ENCODE peak calls at places on chromosomes 5 and 9, in four cellular contexts. One of them, this sample, is unnamed.

GRCh38 chr5:2989517-2989916 is 238.0 kb upstream of the IRX2 start:
- DNase-seq in heart left ventricle: no peak
- DNase-seq in psoas muscle: no peak
- DNase-seq in A549: no peak
- DNase-seq in this sample: no peak

GRCh38 chr9:35908484-35909125 is 685 bp upstream of the SPAAR start:
- DNase-seq in heart left ventricle: peak
- DNase-seq in psoas muscle: peak
- DNase-seq in A549: no peak
- DNase-seq in this sample: no peak

GRCh38 chr5:136350339-136350738 is 15.0 kb downstream of the TRPC7 start:
- DNase-seq in heart left ventricle: no peak
- DNase-seq in psoas muscle: no peak
- DNase-seq in A549: no peak
- DNase-seq in this sample: no peak

GRCh38 chr5:74243634-74244033 is 396.9 kb downstream of the ENC1 start:
- DNase-seq in heart left ventricle: no peak
- DNase-seq in psoas muscle: no peak
- DNase-seq in A549: no peak
- DNase-seq in this sample: no peak

GRCh38 chr5:54257366-54258118 is 52.8 kb downstream of the ARL15 start:
- DNase-seq in heart left ventricle: no peak
- DNase-seq in psoas muscle: no peak
- DNase-seq in A549: no peak
- DNase-seq in this sample: no peak

GRCh38 chr5:31854181-31854624 is 215.3 kb downstream of the PDZD2 start:
- DNase-seq in heart left ventricle: peak
- DNase-seq in psoas muscle: no peak
- DNase-seq in A549: no peak
- DNase-seq in this sample: peak

GRCh38 chr9:76459691-76460635 is 981 bp downstream of the GCNT1 start:
- DNase-seq in heart left ventricle: peak
- DNase-seq in psoas muscle: no peak
- DNase-seq in A549: peak
- DNase-seq in this sample: no peak

GRCh38 chr5:82405166-82405565 is 127.0 kb upstream of the RPS23 start:
- DNase-seq in heart left ventricle: no peak
- DNase-seq in psoas muscle: no peak
- DNase-seq in A549: no peak
- DNase-seq in this sample: no peak

GRCh38 chr9:72478993-72479392 is 42.4 kb upstream of the TMC1 start:
- DNase-seq in heart left ventricle: no peak
- DNase-seq in psoas muscle: no peak
- DNase-seq in A549: no peak
- DNase-seq in this sample: no peak

GRCh38 chr9:21801683-21802417 is 586 bp upstream of the MTAP start:
- DNase-seq in heart left ventricle: peak
- DNase-seq in psoas muscle: peak
- DNase-seq in A549: peak
- DNase-seq in this sample: peak

GRCh38 chr5:151664694-151665583 is 21.8 kb downstream of the SPARC start:
- DNase-seq in heart left ventricle: peak
- DNase-seq in psoas muscle: peak
- DNase-seq in A549: no peak
- DNase-seq in this sample: no peak

GRCh38 chr9:264231-264630 is 49.6 kb downstream of the DOCK8 start:
- DNase-seq in heart left ventricle: no peak
- DNase-seq in psoas muscle: no peak
- DNase-seq in A549: no peak
- DNase-seq in this sample: no peak

GRCh38 chr9:9631302-9631701 is 981.5 kb downstream of the PTPRD start:
- DNase-seq in heart left ventricle: no peak
- DNase-seq in psoas muscle: no peak
- DNase-seq in A549: no peak
- DNase-seq in this sample: no peak

GRCh38 chr5:131379723-131380122 is 115.9 kb downstream of the CDC42SE2 start:
- DNase-seq in heart left ventricle: peak
- DNase-seq in psoas muscle: no peak
- DNase-seq in A549: peak
- DNase-seq in this sample: no peak

GRCh38 chr5:369151-369939 is 47.8 kb downstream of the AHRR start:
- DNase-seq in heart left ventricle: no peak
- DNase-seq in psoas muscle: no peak
- DNase-seq in A549: no peak
- DNase-seq in this sample: no peak

GRCh38 chr5:41821051-41821450 is 49.2 kb downstream of the OXCT1 start:
- DNase-seq in heart left ventricle: no peak
- DNase-seq in psoas muscle: no peak
- DNase-seq in A549: no peak
- DNase-seq in this sample: no peak

GRCh38 chr5:32020271-32020670 is 153.8 kb downstream of the GOLPH3 start:
- DNase-seq in heart left ventricle: no peak
- DNase-seq in psoas muscle: no peak
- DNase-seq in A549: no peak
- DNase-seq in this sample: no peak

GRCh38 chr5:81606150-81606549 is 144.7 kb downstream of the SSBP2 start:
- DNase-seq in heart left ventricle: no peak
- DNase-seq in psoas muscle: no peak
- DNase-seq in A549: no peak
- DNase-seq in this sample: no peak

GRCh38 chr9:95510610-95511231 is 6.0 kb downstream of the PTCH1 start:
- DNase-seq in heart left ventricle: peak
- DNase-seq in psoas muscle: peak
- DNase-seq in A549: peak
- DNase-seq in this sample: peak

GRCh38 chr5:7742241-7742656 is 108.7 kb downstream of the CFAP90 start:
- DNase-seq in heart left ventricle: no peak
- DNase-seq in psoas muscle: no peak
- DNase-seq in A549: peak
- DNase-seq in this sample: no peak

GRCh38 chr9:93826905-93827544 is 128.1 kb downstream of the BARX1 start:
- DNase-seq in heart left ventricle: no peak
- DNase-seq in psoas muscle: peak
- DNase-seq in A549: no peak
- DNase-seq in this sample: no peak

GRCh38 chr5:14131855-14132503 is 11.2 kb upstream of the TRIO start:
- DNase-seq in heart left ventricle: no peak
- DNase-seq in psoas muscle: no peak
- DNase-seq in A549: no peak
- DNase-seq in this sample: no peak

GRCh38 chr5:157924931-157925729 is 66.2 kb upstream of the CLINT1 start:
- DNase-seq in heart left ventricle: no peak
- DNase-seq in psoas muscle: no peak
- DNase-seq in A549: peak
- DNase-seq in this sample: no peak

GRCh38 chr9:128249558-128249913 is 26.3 kb downstream of the GOLGA2 start:
- DNase-seq in heart left ventricle: no peak
- DNase-seq in psoas muscle: no peak
- DNase-seq in A549: no peak
- DNase-seq in this sample: no peak
- H3K27ac ChIP-seq in heart left ventricle: no peak
- H3K27ac ChIP-seq in psoas muscle: no peak
- H3K27ac ChIP-seq in A549: no peak
- H3K27ac ChIP-seq in this sample: no peak

GRCh38 chr5:37867634-37868033 is 27.8 kb upstream of the GDNF start:
- DNase-seq in heart left ventricle: no peak
- DNase-seq in psoas muscle: no peak
- DNase-seq in A549: no peak
- DNase-seq in this sample: no peak
- H3K27ac ChIP-seq in heart left ventricle: no peak
- H3K27ac ChIP-seq in psoas muscle: no peak
- H3K27ac ChIP-seq in A549: no peak
- H3K27ac ChIP-seq in this sample: no peak

GRCh38 chr9:118318770-118319443 is 614.7 kb downstream of the TLR4 start:
- DNase-seq in heart left ventricle: peak
- DNase-seq in psoas muscle: peak
- DNase-seq in A549: peak
- DNase-seq in this sample: no peak

GRCh38 chr9:118321823-118322222 is 617.6 kb downstream of the TLR4 start:
- DNase-seq in heart left ventricle: no peak
- DNase-seq in psoas muscle: no peak
- DNase-seq in A549: no peak
- DNase-seq in this sample: no peak

DNA sequence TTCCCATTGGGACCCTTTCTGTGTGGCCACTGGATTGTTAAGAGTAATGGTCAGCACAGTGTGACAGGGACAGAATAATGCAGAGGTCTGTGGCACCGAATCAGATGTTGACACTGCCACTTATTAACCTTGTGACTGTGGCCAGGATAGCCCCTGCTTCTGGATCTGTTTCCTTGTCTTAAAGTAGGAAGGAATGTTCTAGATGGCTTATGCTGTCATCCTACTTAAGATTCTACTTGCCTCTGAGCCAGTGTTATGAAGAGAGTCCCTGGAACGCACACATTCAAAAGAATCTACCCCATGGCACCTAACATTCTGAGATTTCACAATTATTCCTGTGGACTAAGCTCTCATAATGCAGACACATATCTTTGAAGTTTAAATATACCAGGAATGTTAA is 612.6 kb downstream of the TLR4 start:
- DNase-seq in heart left ventricle: no peak
- DNase-seq in psoas muscle: no peak
- DNase-seq in A549: no peak
- DNase-seq in this sample: no peak
- H3K27ac ChIP-seq in heart left ventricle: no peak
- H3K27ac ChIP-seq in psoas muscle: no peak
- H3K27ac ChIP-seq in A549: no peak
- H3K27ac ChIP-seq in this sample: no peak

GRCh38 chr9:80602291-80602690 is 1030.5 kb downstream of the TLE4 start:
- DNase-seq in heart left ventricle: no peak
- DNase-seq in psoas muscle: no peak
- DNase-seq in A549: no peak
- DNase-seq in this sample: no peak

GRCh38 chr9:80605129-80605528 is 1033.4 kb downstream of the TLE4 start:
- DNase-seq in heart left ventricle: no peak
- DNase-seq in psoas muscle: no peak
- DNase-seq in A549: peak
- DNase-seq in this sample: no peak

DNA sequence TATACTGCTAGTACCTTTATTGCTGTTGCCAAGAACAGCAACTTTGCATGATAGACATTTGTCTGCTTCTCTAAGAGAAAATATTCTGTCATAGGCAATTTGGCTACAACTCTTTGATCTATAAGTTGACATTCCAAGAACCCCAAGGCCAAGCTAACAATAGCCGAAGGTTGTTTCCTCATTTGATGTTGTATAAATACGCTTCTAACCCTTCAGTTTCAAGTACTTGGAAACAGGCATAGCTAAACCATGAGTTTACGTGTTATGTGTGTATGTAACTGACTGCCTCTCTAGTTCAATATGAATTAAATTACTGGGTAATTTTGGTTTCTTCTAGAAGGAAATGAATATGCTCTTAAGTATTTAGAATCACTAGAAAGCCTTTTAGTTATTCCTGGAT is 1034.0 kb downstream of the TLE4 start:
- DNase-seq in heart left ventricle: no peak
- DNase-seq in psoas muscle: no peak
- DNase-seq in A549: no peak
- DNase-seq in this sample: no peak
- H3K27ac ChIP-seq in heart left ventricle: no peak
- H3K27ac ChIP-seq in psoas muscle: no peak
- H3K27ac ChIP-seq in A549: no peak
- H3K27ac ChIP-seq in this sample: no peak

This sample was measured in caudate nucleus.